ENCODE peak calls at places on chromosomes 2 and 18, in six cellular contexts. B is WTC11, R is A673, F is retina, P is lower leg skin, J is hepatic stellate cell. C is an unnamed sample.

GRCh38 chr2:164964744-164965143 is 9.4 kb upstream of the SLC38A11 start:
- DNase-seq in P (no peak), B (no peak), F (no peak), J (no peak), R (no peak), C (no peak)

GRCh38 chr2:231613655-231614558 is 21.2 kb downstream of the TEX44 start:
- DNase-seq in F (peak; percentile 94), J (peak; percentile 86), R (peak; percentile 84), B (peak; percentile 91), P (peak; percentile 96), C (peak; percentile 95)

GRCh38 chr2:55887351-55887750 is 36.2 kb downstream of the EFEMP1 start:
- DNase-seq in R (no peak), B (no peak), P (no peak), J (no peak), F (no peak), C (no peak)

GRCh38 chr2:72914226-72915075 is 2.9 kb upstream of the EMX1 start:
- DNase-seq in J (no peak), B (peak; percentile 61), F (no peak), R (no peak), P (peak; percentile 66), C (peak; percentile 54)

GRCh38 chr18:49052891-49053644 is 102.3 kb upstream of the SMAD7 start:
- DNase-seq in B (no peak), R (peak; percentile 57), P (no peak), J (peak; percentile 80), F (no peak), C (no peak)

GRCh38 chr2:198371902-198372611 is 567.7 kb downstream of the PLCL1 start:
- DNase-seq in B (no peak), R (no peak), F (no peak), J (peak; percentile 12), P (no peak), C (no peak)

GRCh38 chr18:79859314-79859713 is 61.6 kb downstream of the KCNG2 start:
- DNase-seq in B (no peak), F (no peak), P (peak; percentile 13), R (no peak), J (no peak), C (no peak)

GRCh38 chr2:209413615-209414014 is 10.2 kb upstream of the MAP2 start:
- DNase-seq in F (no peak), P (no peak), J (no peak), B (no peak), R (no peak), C (no peak)

GRCh38 chr2:24558781-24559540 is 67.9 kb downstream of the NCOA1 start:
- DNase-seq in P (no peak), B (no peak), J (no peak), F (no peak), R (no peak), C (no peak)

GRCh38 chr2:222743263-222743865 is 71.9 kb downstream of the MOGAT1 start:
- DNase-seq in R (no peak), F (no peak), P (no peak), B (no peak), J (no peak), C (no peak)

GRCh38 chr2:62187246-62187645 is 8.7 kb upstream of the B3GNT2 start:
- DNase-seq in R (no peak), J (no peak), P (no peak), F (no peak), B (no peak), C (no peak)